ENCODE peak calls at places on chromosomes 11 and 22, in four cellular contexts. Z, U, N and B are unnamed samples.

GRCh38 chr11:125264091-125265022 is 99.8 kb downstream of the PKNOX2 start:
- DNase-seq in N (no peak), Z (no peak), U (no peak), B (no peak)

GRCh38 chr22:32389685-32390084 is 22.4 kb downstream of the RTCB start:
- DNase-seq in Z (no peak), U (peak), N (no peak), B (no peak)

GRCh38 chr11:66860449-66860831 is 3.6 kb downstream of the LRFN4 start:
- DNase-seq in U (no peak), Z (no peak), N (no peak), B (no peak)

GRCh38 chr11:95284057-95285052 is 53.4 kb upstream of the SESN3 start:
- DNase-seq in N (no peak), U (no peak), Z (no peak), B (no peak)

GRCh38 chr22:32583921-32584335 is 109.3 kb downstream of the FBXO7 start:
- DNase-seq in N (no peak), Z (no peak), U (peak), B (no peak)

GRCh38 chr22:33962409-33962808 is 42.1 kb upstream of the LARGE1 start:
- DNase-seq in N (no peak), Z (no peak), U (no peak), B (no peak)

GRCh38 chr11:16812274-16812673 is 73.8 kb downstream of the C11orf58 start:
- DNase-seq in Z (no peak), U (no peak), N (no peak), B (no peak)

GRCh38 chr11:115181480-115181879 is 322.7 kb downstream of the CADM1 start:
- DNase-seq in N (no peak), Z (no peak), U (no peak), B (no peak)

GRCh38 chr11:102345923-102346322 is 1.1 kb upstream of the BIRC2 start:
- DNase-seq in N (peak), Z (peak), U (peak), B (peak)

GRCh38 chr22:43970037-43970747 is 14.9 kb downstream of the SAMM50 start:
- DNase-seq in N (no peak), Z (no peak), U (no peak), B (no peak)

GRCh38 chr11:48005878-48006277 is 25.5 kb downstream of the PTPRJ start:
- DNase-seq in N (no peak), Z (no peak), U (no peak), B (no peak)

GRCh38 chr11:45341379-45341778 is 55.2 kb upstream of the SYT13 start:
- DNase-seq in U (no peak), Z (no peak), N (no peak), B (no peak)

GRCh38 chr22:40391417-40391816 is 21.0 kb downstream of the SGSM3 start:
- DNase-seq in Z (no peak), U (no peak), N (no peak), B (no peak)

GRCh38 chr11:83682645-83682973 is 396.4 kb upstream of the CCDC90B start:
- DNase-seq in Z (no peak), N (no peak), U (no peak), B (no peak)

GRCh38 chr22:35384973-35385588 is 4.2 kb downstream of the HMOX1 start:
- DNase-seq in N (no peak), U (no peak), Z (no peak), B (no peak)

GRCh38 chr22:30301995-30302809 is 12.9 kb upstream of the CASTOR1 start:
- DNase-seq in Z (no peak), U (peak), N (no peak), B (no peak)

GRCh38 chr22:30423296-30423958 is 2.1 kb upstream of the MTFP1 start:
- DNase-seq in U (no peak), N (peak), Z (no peak), B (peak)

GRCh38 chr11:17397311-17398002 is 9.0 kb upstream of the KCNJ11 start:
- DNase-seq in U (no peak), N (no peak), Z (no peak), B (no peak)

GRCh38 chr22:17422736-17423343 is 53.6 kb downstream of the CECR2 start:
- DNase-seq in Z (no peak), N (no peak), U (no peak), B (no peak)

GRCh38 chr11:10573028-10573427 is 4.6 kb upstream of the LYVE1 start:
- DNase-seq in N (no peak), U (no peak), Z (no peak), B (no peak)

GRCh38 chr11:62933285-62933684 is 12.1 kb upstream of the CHRM1 start:
- DNase-seq in Z (no peak), N (no peak), U (no peak), B (no peak)

GRCh38 chr11:64438986-64439771 is 80.2 kb downstream of the RPS6KA4 start:
- DNase-seq in U (no peak), N (no peak), Z (no peak), B (no peak)

GRCh38 chr11:33383075-33383919 is 126.1 kb downstream of the HIPK3 start:
- DNase-seq in Z (no peak), U (no peak), N (no peak), B (no peak)

GRCh38 chr11:7254731-7255291 is 3.1 kb downstream of the SYT9 start:
- DNase-seq in U (no peak), N (no peak), Z (no peak), B (no peak)

GRCh38 chr22:20011123-20011992 is 5.3 kb downstream of the ARVCF start:
- DNase-seq in Z (no peak), N (no peak), U (no peak), B (no peak)

GRCh38 chr22:38056969-38057841 is at the start of gene PICK1:
- DNase-seq in Z (peak), U (peak), N (peak), B (peak)
- H3K4me3 ChIP-seq in Z (peak), U (peak), N (peak), B (peak)

GRCh38 chr22:25402501-25403283 is 161.8 kb upstream of the GRK3 start:
- DNase-seq in U (peak), N (no peak), Z (no peak), B (no peak)
- H3K4me3 ChIP-seq in U (peak), N (no peak), Z (peak), B (no peak)

GRCh38 chr11:130449246-130449990 is 973 bp downstream of the ADAMTS15 start:
- DNase-seq in U (no peak), N (no peak), Z (no peak), B (no peak)
- H3K4me3 ChIP-seq in U (peak), N (no peak), Z (peak), B (no peak)

GRCh38 chr11:707817-708420 is 1.9 kb downstream of the EPS8L2 start:
- DNase-seq in Z (no peak), N (no peak), U (no peak), B (peak)
- H3K4me3 ChIP-seq in Z (no peak), N (no peak), U (no peak), B (no peak)

DNA sequence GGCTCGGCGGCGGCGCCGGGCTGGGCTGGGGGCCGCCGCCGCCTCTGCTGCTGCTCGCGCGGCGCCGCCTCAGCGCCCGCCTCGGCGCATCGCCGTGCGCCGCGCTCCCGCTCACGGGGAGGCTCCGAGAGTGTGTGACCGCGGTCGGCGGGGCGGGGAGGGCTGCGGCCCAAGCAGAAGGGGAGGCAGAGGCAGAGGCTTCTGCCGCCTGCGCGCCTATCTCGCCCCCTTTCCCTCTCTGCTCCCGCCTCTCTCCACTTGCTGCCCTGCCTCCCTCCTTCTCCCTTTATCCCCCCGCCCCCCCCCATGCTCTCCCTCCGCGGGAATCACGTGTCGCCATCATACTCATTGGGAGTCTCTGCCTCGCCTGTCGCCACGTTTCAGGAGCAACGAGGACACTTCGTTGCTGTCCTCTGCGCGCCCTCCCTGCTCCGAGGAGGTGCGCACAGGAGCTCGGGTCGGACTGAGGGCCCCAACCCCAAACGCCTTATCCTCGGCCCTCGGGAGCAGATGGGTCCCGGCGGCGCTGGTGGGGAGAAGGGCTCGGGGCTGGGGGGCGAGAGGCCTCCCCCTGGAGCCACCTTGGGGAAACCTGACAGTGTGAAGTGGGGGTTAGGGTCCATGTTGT is at the start of gene GUCY1A2:
- DNase-seq in Z (no peak), N (no peak), U (peak), B (no peak)
- H3K4me3 ChIP-seq in Z (peak), N (no peak), U (peak), B (no peak)

DNA sequence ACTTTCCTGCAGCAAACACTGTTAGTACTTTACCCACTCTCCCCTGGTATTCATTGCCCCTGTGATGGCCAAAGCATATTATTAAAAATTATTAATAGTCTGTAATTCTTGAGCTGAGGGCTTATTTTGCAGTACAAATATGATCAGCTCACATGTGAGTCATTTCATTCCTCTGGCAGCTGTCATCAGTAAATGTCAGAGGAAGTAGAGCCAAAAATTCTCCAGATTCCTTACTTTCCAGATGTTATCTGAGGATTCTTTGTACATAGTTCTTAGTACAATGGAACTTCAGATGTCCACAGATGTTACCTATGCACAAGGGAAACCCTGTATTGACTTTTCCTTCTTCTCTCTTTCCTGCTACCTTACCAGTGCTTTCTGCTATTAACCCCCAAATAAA is 12.5 kb downstream of the OR5B3 start:
- DNase-seq in N (no peak), U (peak), Z (peak), B (no peak)
- H3K4me3 ChIP-seq in N (no peak), U (no peak), Z (no peak), B (no peak)